ENCODE peak calls at places on chromosomes 16 and 17, in six cellular contexts. One of them, this sample, is unnamed.

GRCh38 chr17:59361916-59362810 is 30.7 kb downstream of the YPEL2 start:
- DNase-seq in COR-L47: no peak
- DNase-seq in GOT3: no peak
- DNase-seq in AG09319: peak
- DNase-seq in RWPE2: no peak
- DNase-seq in progenitor cell of endocrine pancreas: no peak
- DNase-seq in this sample: no peak

GRCh38 chr17:4008496-4009163 is 44.4 kb upstream of the ATP2A3 start:
- DNase-seq in AG09319: no peak
- DNase-seq in progenitor cell of endocrine pancreas: no peak
- DNase-seq in RWPE2: no peak
- DNase-seq in COR-L47: no peak
- DNase-seq in GOT3: no peak
- DNase-seq in this sample: no peak

GRCh38 chr16:90044111-90044551 is 24.9 kb upstream of the DBNDD1 start:
- DNase-seq in progenitor cell of endocrine pancreas: no peak
- DNase-seq in RWPE2: peak
- DNase-seq in GOT3: no peak
- DNase-seq in AG09319: no peak
- DNase-seq in COR-L47: no peak
- DNase-seq in this sample: no peak

GRCh38 chr16:68279726-68280125 is 15.4 kb downstream of the SLC7A6 start:
- DNase-seq in GOT3: no peak
- DNase-seq in progenitor cell of endocrine pancreas: no peak
- DNase-seq in COR-L47: no peak
- DNase-seq in AG09319: no peak
- DNase-seq in RWPE2: no peak
- DNase-seq in this sample: no peak

GRCh38 chr16:11402051-11402744 is 56.9 kb downstream of the RMI2 start:
- DNase-seq in progenitor cell of endocrine pancreas: no peak
- DNase-seq in COR-L47: no peak
- DNase-seq in RWPE2: no peak
- DNase-seq in GOT3: no peak
- DNase-seq in AG09319: no peak
- DNase-seq in this sample: no peak

GRCh38 chr16:27240948-27241531 is 27.5 kb downstream of the NSMCE1 start:
- DNase-seq in COR-L47: no peak
- DNase-seq in AG09319: no peak
- DNase-seq in RWPE2: no peak
- DNase-seq in GOT3: no peak
- DNase-seq in progenitor cell of endocrine pancreas: no peak
- DNase-seq in this sample: peak

GRCh38 chr16:80966617-80967016 is 40.1 kb downstream of the CMC2 start:
- DNase-seq in AG09319: no peak
- DNase-seq in GOT3: no peak
- DNase-seq in COR-L47: no peak
- DNase-seq in progenitor cell of endocrine pancreas: no peak
- DNase-seq in RWPE2: no peak
- DNase-seq in this sample: no peak

GRCh38 chr16:85916141-85916890 is 17.4 kb downstream of the IRF8 start:
- DNase-seq in RWPE2: no peak
- DNase-seq in GOT3: no peak
- DNase-seq in AG09319: no peak
- DNase-seq in progenitor cell of endocrine pancreas: no peak
- DNase-seq in COR-L47: no peak
- DNase-seq in this sample: no peak

GRCh38 chr17:38844261-38844757 is 9.2 kb downstream of the RPL23 start:
- DNase-seq in AG09319: no peak
- DNase-seq in GOT3: no peak
- DNase-seq in progenitor cell of endocrine pancreas: no peak
- DNase-seq in RWPE2: no peak
- DNase-seq in COR-L47: no peak
- DNase-seq in this sample: no peak

GRCh38 chr16:53872248-53873221 is 168.6 kb downstream of the FTO start:
- DNase-seq in AG09319: peak
- DNase-seq in RWPE2: no peak
- DNase-seq in COR-L47: no peak
- DNase-seq in progenitor cell of endocrine pancreas: no peak
- DNase-seq in GOT3: no peak
- DNase-seq in this sample: no peak

GRCh38 chr17:58200024-58200633 is 7.6 kb downstream of the EPX start:
- DNase-seq in COR-L47: peak
- DNase-seq in AG09319: no peak
- DNase-seq in progenitor cell of endocrine pancreas: peak
- DNase-seq in RWPE2: no peak
- DNase-seq in GOT3: no peak
- DNase-seq in this sample: no peak

GRCh38 chr16:73735018-73735417 is 561.6 kb upstream of the PSMD7 start:
- DNase-seq in RWPE2: no peak
- DNase-seq in AG09319: no peak
- DNase-seq in GOT3: no peak
- DNase-seq in progenitor cell of endocrine pancreas: no peak
- DNase-seq in COR-L47: no peak
- DNase-seq in this sample: no peak

GRCh38 chr16:85658504-85659326 is 30.0 kb downstream of the GINS2 start:
- DNase-seq in progenitor cell of endocrine pancreas: no peak
- DNase-seq in AG09319: no peak
- DNase-seq in GOT3: no peak
- DNase-seq in COR-L47: no peak
- DNase-seq in RWPE2: no peak
- DNase-seq in this sample: no peak

GRCh38 chr17:2881295-2881694 is 85.1 kb downstream of the RAP1GAP2 start:
- DNase-seq in AG09319: no peak
- DNase-seq in COR-L47: no peak
- DNase-seq in GOT3: no peak
- DNase-seq in RWPE2: no peak
- DNase-seq in progenitor cell of endocrine pancreas: no peak
- DNase-seq in this sample: no peak

GRCh38 chr16:66899310-66899944 is 19.1 kb downstream of the PDP2 start:
- DNase-seq in progenitor cell of endocrine pancreas: no peak
- DNase-seq in GOT3: no peak
- DNase-seq in COR-L47: no peak
- DNase-seq in AG09319: peak
- DNase-seq in RWPE2: no peak
- DNase-seq in this sample: no peak

GRCh38 chr16:19707699-19708497 is 10.1 kb downstream of the KNOP1 start:
- DNase-seq in AG09319: no peak
- DNase-seq in COR-L47: no peak
- DNase-seq in progenitor cell of endocrine pancreas: no peak
- DNase-seq in GOT3: no peak
- DNase-seq in RWPE2: no peak
- DNase-seq in this sample: no peak

GRCh38 chr16:67448580-67448979 is 17.7 kb downstream of the HSD11B2 start:
- DNase-seq in GOT3: no peak
- DNase-seq in AG09319: no peak
- DNase-seq in progenitor cell of endocrine pancreas: no peak
- DNase-seq in RWPE2: no peak
- DNase-seq in COR-L47: no peak
- DNase-seq in this sample: no peak

GRCh38 chr16:54346046-54346445 is 59.5 kb upstream of the IRX3 start:
- DNase-seq in progenitor cell of endocrine pancreas: no peak
- DNase-seq in GOT3: no peak
- DNase-seq in COR-L47: no peak
- DNase-seq in RWPE2: no peak
- DNase-seq in AG09319: no peak
- DNase-seq in this sample: no peak

GRCh38 chr16:68491576-68491950 is 43.3 kb upstream of the SMPD3 start:
- DNase-seq in progenitor cell of endocrine pancreas: no peak
- DNase-seq in COR-L47: no peak
- DNase-seq in GOT3: no peak
- DNase-seq in RWPE2: no peak
- DNase-seq in AG09319: no peak
- DNase-seq in this sample: no peak

GRCh38 chr17:72305472-72305871 is 184.7 kb downstream of the SOX9 start:
- DNase-seq in GOT3: no peak
- DNase-seq in COR-L47: no peak
- DNase-seq in AG09319: no peak
- DNase-seq in progenitor cell of endocrine pancreas: no peak
- DNase-seq in RWPE2: no peak
- DNase-seq in this sample: no peak

GRCh38 chr16:78127130-78127529 is 27.7 kb downstream of the WWOX start:
- DNase-seq in progenitor cell of endocrine pancreas: no peak
- DNase-seq in AG09319: peak
- DNase-seq in RWPE2: no peak
- DNase-seq in GOT3: no peak
- DNase-seq in COR-L47: no peak
- DNase-seq in this sample: no peak

GRCh38 chr17:27825459-27825858 is 25.1 kb upstream of the NOS2 start:
- DNase-seq in GOT3: no peak
- DNase-seq in COR-L47: no peak
- DNase-seq in progenitor cell of endocrine pancreas: no peak
- DNase-seq in AG09319: no peak
- DNase-seq in RWPE2: no peak
- DNase-seq in this sample: no peak

GRCh38 chr17:66614469-66614868 is 220.4 kb upstream of the CACNG5 start:
- DNase-seq in AG09319: no peak
- DNase-seq in RWPE2: no peak
- DNase-seq in COR-L47: no peak
- DNase-seq in progenitor cell of endocrine pancreas: no peak
- DNase-seq in GOT3: no peak
- DNase-seq in this sample: no peak

GRCh38 chr17:72183194-72183685 is 62.4 kb downstream of the SOX9 start:
- DNase-seq in RWPE2: no peak
- DNase-seq in progenitor cell of endocrine pancreas: no peak
- DNase-seq in AG09319: no peak
- DNase-seq in COR-L47: peak
- DNase-seq in GOT3: no peak
- DNase-seq in this sample: no peak